ENCODE peak calls at places on chromosomes 7 and 10, in seven cellular contexts. J is osteoblast, P is OCI-LY7, R is natural killer cell, M is breast epithelium, K is MM.1S, C is cardiac fibroblast. N is an unnamed sample.

GRCh38 chr7:129951076-129952011 is 1.4 kb downstream of the UBE2H start:
- DNase-seq in J (peak), P (peak), R (peak), M (no peak), K (peak), C (peak), N (no peak)

GRCh38 chr10:31947144-31947926 is 18.7 kb upstream of the ARHGAP12 start:
- DNase-seq in J (peak), P (peak), R (no peak), M (no peak), K (no peak), C (peak), N (no peak)

GRCh38 chr7:154915600-154915999 is 87.3 kb downstream of the PAXIP1 start:
- DNase-seq in J (no peak), P (no peak), R (no peak), M (no peak), K (peak), C (no peak), N (no peak)

GRCh38 chr7:121739465-121739864 is 133.5 kb upstream of the PTPRZ1 start:
- DNase-seq in J (no peak), P (no peak), R (no peak), M (no peak), K (no peak), C (no peak), N (no peak)

GRCh38 chr7:155820246-155820645 is 8.0 kb upstream of the SHH start:
- DNase-seq in J (no peak), P (no peak), R (no peak), M (no peak), K (peak), C (no peak), N (no peak)

GRCh38 chr7:69939317-69939716 is 341.0 kb downstream of the AUTS2 start:
- DNase-seq in J (no peak), P (no peak), R (no peak), M (no peak), K (no peak), C (no peak), N (no peak)

GRCh38 chr10:11018426-11018818 is 750 bp downstream of the CELF2 start:
- DNase-seq in J (no peak), P (no peak), R (no peak), M (no peak), K (peak), C (no peak), N (no peak)

GRCh38 chr10:32379314-32379949 is 32.5 kb upstream of the EPC1 start:
- DNase-seq in J (no peak), P (peak), R (no peak), M (no peak), K (peak), C (peak), N (no peak)

GRCh38 chr7:94655884-94656657 is at the start of gene SGCE:
- DNase-seq in J (peak), P (peak), R (peak), M (no peak), K (peak), C (peak), N (peak)

GRCh38 chr7:80467069-80467468 is 44.8 kb downstream of the GNAT3 start:
- DNase-seq in J (no peak), P (no peak), R (no peak), M (no peak), K (no peak), C (peak), N (no peak)

GRCh38 chr10:62303922-62304321 is 35.3 kb upstream of the RTKN2 start:
- DNase-seq in J (no peak), P (no peak), R (no peak), M (no peak), K (no peak), C (no peak), N (no peak)

GRCh38 chr10:4130685-4131084 is 345.7 kb upstream of the KLF6 start:
- DNase-seq in J (no peak), P (peak), R (no peak), M (no peak), K (no peak), C (no peak), N (no peak)

GRCh38 chr7:144824360-144824759 is 11.5 kb downstream of the TPK1 start:
- DNase-seq in J (peak), P (no peak), R (no peak), M (no peak), K (no peak), C (peak), N (no peak)

GRCh38 chr7:33965116-33965827 is 59.9 kb downstream of the BMPER start:
- DNase-seq in J (no peak), P (no peak), R (no peak), M (no peak), K (no peak), C (peak), N (no peak)

GRCh38 chr10:24882047-24882698 is 70.2 kb downstream of the PRTFDC1 start:
- DNase-seq in J (no peak), P (no peak), R (no peak), M (no peak), K (no peak), C (peak), N (no peak)

GRCh38 chr10:52883996-52884871 is 111.7 kb upstream of the MBL2 start:
- DNase-seq in J (peak), P (peak), R (no peak), M (peak), K (peak), C (peak), N (no peak)

GRCh38 chr7:34662058-34662457 is 4.0 kb downstream of the NPSR1 start:
- DNase-seq in J (no peak), P (no peak), R (no peak), M (no peak), K (no peak), C (no peak), N (no peak)

GRCh38 chr7:111164442-111164841 is 73.5 kb downstream of the LRRN3 start:
- DNase-seq in J (no peak), P (no peak), R (no peak), M (no peak), K (no peak), C (no peak), N (no peak)

GRCh38 chr7:15780271-15780670 is 93.8 kb upstream of the MEOX2 start:
- DNase-seq in J (no peak), P (no peak), R (no peak), M (no peak), K (no peak), C (peak), N (no peak)

GRCh38 chr10:110965216-110965615 is 45.8 kb downstream of the SHOC2 start:
- DNase-seq in J (no peak), P (no peak), R (no peak), M (no peak), K (no peak), C (no peak), N (no peak)

GRCh38 chr10:90635111-90635798 is 222.6 kb downstream of the HTR7 start:
- DNase-seq in J (no peak), P (no peak), R (no peak), M (no peak), K (no peak), C (no peak), N (no peak)

GRCh38 chr10:26407406-26407969 is 30.7 kb upstream of the APBB1IP start:
- DNase-seq in J (peak), P (no peak), R (no peak), M (no peak), K (no peak), C (no peak), N (no peak)

GRCh38 chr10:75247797-75248196 is 12.0 kb upstream of the COMTD1 start:
- DNase-seq in J (no peak), P (no peak), R (no peak), M (no peak), K (no peak), C (no peak), N (no peak)

GRCh38 chr10:101292194-101293006 is 61.6 kb upstream of the BTRC start:
- DNase-seq in J (peak), P (no peak), R (no peak), M (no peak), K (no peak), C (no peak), N (no peak)

GRCh38 chr10:132294561-132295320 is 13.0 kb downstream of the STK32C start:
- DNase-seq in J (peak), P (no peak), R (no peak), M (peak), K (no peak), C (no peak), N (no peak)

GRCh38 chr10:60901561-60902235 is 42.3 kb downstream of the RHOBTB1 start:
- DNase-seq in J (no peak), P (no peak), R (no peak), M (peak), K (no peak), C (no peak), N (no peak)

GRCh38 chr10:21334891-21335696 is 190.4 kb downstream of the SKIDA1 start:
- DNase-seq in J (peak), P (no peak), R (no peak), M (peak), K (no peak), C (peak), N (no peak)

GRCh38 chr10:69065406-69066361 is 22.2 kb upstream of the SRGN start:
- DNase-seq in J (peak), P (no peak), R (no peak), M (no peak), K (no peak), C (peak), N (peak)

GRCh38 chr7:35605760-35606159 is 89.2 kb downstream of the HERPUD2 start:
- DNase-seq in J (peak), P (no peak), R (no peak), M (no peak), K (no peak), C (peak), N (no peak)

GRCh38 chr7:753190-753589 is 26.1 kb upstream of the PRKAR1B start:
- DNase-seq in J (peak), P (no peak), R (no peak), M (peak), K (no peak), C (no peak), N (no peak)

GRCh38 chr7:87151002-87151505 is 1.2 kb upstream of the DMTF1 start:
- DNase-seq in J (no peak), P (no peak), R (no peak), M (no peak), K (no peak), C (no peak), N (no peak)

GRCh38 chr10:110267246-110267645 is 37.5 kb downstream of the SMNDC1 start:
- DNase-seq in J (no peak), P (no peak), R (no peak), M (no peak), K (no peak), C (no peak), N (no peak)

GRCh38 chr10:90363799-90364483 is 493.9 kb downstream of the HTR7 start:
- DNase-seq in J (no peak), P (no peak), R (no peak), M (no peak), K (no peak), C (peak), N (no peak)

GRCh38 chr7:78099715-78100477 is 301.3 kb downstream of the PHTF2 start:
- DNase-seq in J (peak), P (no peak), R (no peak), M (no peak), K (no peak), C (no peak), N (no peak)

GRCh38 chr7:4113271-4113670 is 568.8 kb upstream of the FOXK1 start:
- DNase-seq in J (no peak), P (no peak), R (no peak), M (peak), K (no peak), C (no peak), N (no peak)

GRCh38 chr10:105800626-105801025 is 1159.5 kb downstream of the SORCS3 start:
- DNase-seq in J (no peak), P (no peak), R (no peak), M (no peak), K (no peak), C (no peak), N (no peak)

GRCh38 chr7:151351967-151352366 is 10.4 kb downstream of the NUB1 start:
- DNase-seq in J (no peak), P (peak), R (no peak), M (no peak), K (no peak), C (no peak), N (peak)

GRCh38 chr7:151352512-151352911 is 10.9 kb downstream of the NUB1 start:
- DNase-seq in J (no peak), P (no peak), R (no peak), M (no peak), K (no peak), C (no peak), N (no peak)

GRCh38 chr7:151349507-151349853 is 7.9 kb downstream of the NUB1 start:
- DNase-seq in J (no peak), P (peak), R (no peak), M (no peak), K (no peak), C (no peak), N (peak)

GRCh38 chr7:151348970-151349369 is 7.4 kb downstream of the NUB1 start:
- DNase-seq in J (no peak), P (peak), R (no peak), M (no peak), K (no peak), C (no peak), N (no peak)

DNA sequence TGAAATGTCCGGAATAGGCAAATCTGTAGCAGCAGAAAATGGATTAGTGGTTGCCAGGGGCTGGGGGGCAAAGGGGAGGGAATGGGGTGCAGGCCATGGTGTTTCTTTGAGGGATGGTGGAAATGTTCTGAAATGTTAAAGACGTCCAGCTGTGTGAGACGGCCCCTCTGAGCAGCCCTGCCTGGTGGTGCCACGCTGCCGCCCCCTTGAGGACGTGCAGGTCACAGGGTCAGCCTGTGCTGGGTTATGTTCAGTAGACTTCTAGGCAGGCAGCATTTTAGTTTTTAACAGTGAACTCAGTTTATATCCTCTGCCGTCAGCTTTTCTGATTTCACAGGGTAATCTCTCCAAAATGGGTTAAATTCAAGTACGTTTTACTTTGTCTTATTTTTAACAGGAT is 9.4 kb downstream of the NUB1 start:
- DNase-seq in J (no peak), P (peak), R (no peak), M (no peak), K (no peak), C (no peak), N (peak)
- TF ChIP-seq CTCF in J (no peak), P (peak), R (no peak), M (no peak), K (peak), C (peak), N (no peak)

GRCh38 chr7:100965051-100965722 is 4.2 kb upstream of the MUC12 start:
- DNase-seq in J (peak), P (no peak), R (no peak), M (no peak), K (no peak), C (no peak), N (no peak)

GRCh38 chr7:100968031-100968430 is 1.3 kb upstream of the MUC12 start:
- DNase-seq in J (peak), P (no peak), R (no peak), M (no peak), K (no peak), C (no peak), N (no peak)

GRCh38 chr7:100965723-100966541 is 3.4 kb upstream of the MUC12 start:
- DNase-seq in J (peak), P (peak), R (peak), M (peak), K (peak), C (peak), N (peak)

GRCh38 chr7:100967292-100967863 is 2.0 kb upstream of the MUC12 start:
- DNase-seq in J (peak), P (no peak), R (no peak), M (no peak), K (no peak), C (no peak), N (no peak)

DNA sequence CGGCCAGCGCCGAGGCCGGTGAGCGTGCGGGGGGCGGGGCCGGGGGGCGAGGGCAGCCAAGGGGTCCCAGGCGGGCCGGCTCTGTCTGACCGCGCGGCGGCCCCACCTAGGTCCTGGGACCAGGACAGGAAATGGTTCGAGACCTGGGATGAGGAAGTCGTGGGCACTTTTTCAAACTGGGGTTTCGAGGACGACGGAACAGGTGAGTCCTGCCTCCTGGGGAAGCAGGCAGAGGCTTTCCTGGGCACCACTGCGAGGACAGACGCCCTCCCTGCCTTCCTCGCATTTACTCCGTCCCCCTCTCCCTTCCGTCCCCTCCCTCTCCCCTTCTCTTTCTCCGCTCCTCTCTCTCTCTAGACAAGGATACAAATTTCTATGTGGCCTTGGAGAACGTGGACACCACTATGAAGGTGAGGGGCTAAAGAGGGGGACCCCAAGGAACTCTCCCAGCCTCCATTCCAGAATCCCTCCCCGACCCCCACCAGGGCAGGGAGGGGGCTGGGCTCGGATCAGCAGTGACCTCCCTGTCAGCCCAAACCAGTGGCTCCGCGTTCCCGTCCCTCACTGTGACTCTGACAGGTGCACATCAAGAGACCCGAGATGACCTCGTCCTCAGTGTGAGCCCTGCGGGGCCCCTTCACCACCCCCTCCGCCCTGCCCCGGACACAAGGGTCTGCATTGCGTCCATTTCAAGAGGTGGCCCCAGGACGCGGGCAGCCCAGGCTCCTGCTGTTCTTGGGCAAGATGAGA is 2.6 kb upstream of the MUC12 start:
- DNase-seq in J (peak), P (no peak), R (no peak), M (no peak), K (no peak), C (no peak), N (peak)
- TF ChIP-seq CTCF in J (no peak), P (peak), R (no peak), M (no peak), K (no peak), C (no peak), N (no peak)

GRCh38 chr7:107659666-107660065 is 962 bp upstream of the SLC26A4 start:
- DNase-seq in J (peak), P (no peak), R (no peak), M (no peak), K (no peak), C (peak), N (no peak)

GRCh38 chr7:107663196-107663595 is 2.6 kb downstream of the SLC26A4 start:
- DNase-seq in J (no peak), P (no peak), R (no peak), M (no peak), K (no peak), C (no peak), N (no peak)

GRCh38 chr7:107661081-107661864 is 645 bp downstream of the SLC26A4 start:
- DNase-seq in J (peak), P (no peak), R (no peak), M (peak), K (no peak), C (peak), N (peak)

GRCh38 chr7:107660381-107661080 is at the start of gene SLC26A4:
- DNase-seq in J (peak), P (no peak), R (no peak), M (no peak), K (no peak), C (no peak), N (peak)

GRCh38 chr7:107661865-107662379 is 1.3 kb downstream of the SLC26A4 start:
- DNase-seq in J (peak), P (no peak), R (no peak), M (no peak), K (no peak), C (no peak), N (no peak)
- TF ChIP-seq CTCF in J (no peak), P (no peak), R (no peak), M (no peak), K (no peak), C (peak), N (no peak)

GRCh38 chr7:44969701-44970494 is 8.9 kb downstream of the MYO1G start:
- DNase-seq in J (no peak), P (no peak), R (no peak), M (peak), K (no peak), C (no peak), N (no peak)

GRCh38 chr7:44965937-44966730 is 12.7 kb downstream of the MYO1G start:
- DNase-seq in J (no peak), P (no peak), R (no peak), M (peak), K (no peak), C (no peak), N (no peak)

GRCh38 chr7:44969049-44969700 is 9.6 kb downstream of the MYO1G start:
- DNase-seq in J (no peak), P (no peak), R (no peak), M (peak), K (no peak), C (no peak), N (no peak)

GRCh38 chr7:44966731-44967538 is 11.9 kb downstream of the MYO1G start:
- DNase-seq in J (no peak), P (no peak), R (no peak), M (no peak), K (no peak), C (no peak), N (no peak)

GRCh38 chr7:44967571-44968446 is 11.0 kb downstream of the MYO1G start:
- DNase-seq in J (peak), P (no peak), R (no peak), M (peak), K (no peak), C (peak), N (no peak)
- TF ChIP-seq CTCF in J (peak), P (no peak), R (no peak), M (no peak), K (peak), C (peak), N (no peak)

DNA sequence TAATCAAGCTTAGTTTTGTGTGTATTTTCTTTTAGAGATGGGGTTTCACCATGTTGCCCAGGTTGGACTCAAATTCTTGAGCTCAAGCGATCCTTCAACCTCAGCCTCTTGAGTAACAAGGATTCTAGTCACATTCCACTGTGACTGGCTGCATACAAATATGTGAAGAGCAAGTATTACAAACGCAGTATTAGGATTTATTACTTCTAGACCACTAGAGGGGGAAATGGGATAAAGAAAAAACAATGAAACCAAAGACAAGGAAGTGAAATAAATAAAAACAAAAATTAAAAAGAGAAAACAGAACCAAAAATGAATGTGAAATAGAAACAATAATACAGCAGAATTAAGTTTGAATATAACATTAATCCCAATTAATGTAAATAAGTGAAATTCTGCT is 308.7 kb downstream of the ANKRD30A start:
- DNase-seq in J (no peak), P (no peak), R (no peak), M (no peak), K (no peak), C (peak), N (no peak)
- TF ChIP-seq CTCF in J (peak), P (peak), R (no peak), M (no peak), K (peak), C (no peak), N (no peak)

GRCh38 chr7:53811555-53812079 is 730.6 kb upstream of the VSTM2A start:
- DNase-seq in J (no peak), P (no peak), R (no peak), M (no peak), K (no peak), C (no peak), N (no peak)
- TF ChIP-seq CTCF in J (no peak), P (no peak), R (no peak), M (no peak), K (no peak), C (no peak), N (no peak)